ENCODE peak calls at places on chromosomes 12 and 14, in five cellular contexts. One of them, this sample, is unnamed. For H3K4me1, the result is how much of the 10 kb centered on the place peaks cover.

GRCh38 chr12:27822076-27822712 is 42.2 kb upstream of the MANSC4 start:
- DNase-seq in trophoblast cell: peak
- DNase-seq in CD4-positive, CD25-positive, alpha-beta regulatory T cell: peak
- DNase-seq in cardiac muscle cell: peak
- DNase-seq in pancreas: no peak
- DNase-seq in this sample: no peak

GRCh38 chr12:32666510-32666909 is 12.6 kb upstream of the DNM1L start:
- DNase-seq in CD4-positive, CD25-positive, alpha-beta regulatory T cell: no peak
- DNase-seq in trophoblast cell: no peak
- DNase-seq in cardiac muscle cell: peak
- DNase-seq in pancreas: no peak
- DNase-seq in this sample: no peak

GRCh38 chr12:2384533-2385328 is 331.9 kb downstream of the CACNA1C start:
- DNase-seq in trophoblast cell: no peak
- DNase-seq in CD4-positive, CD25-positive, alpha-beta regulatory T cell: no peak
- DNase-seq in pancreas: no peak
- DNase-seq in cardiac muscle cell: peak
- DNase-seq in this sample: no peak

GRCh38 chr14:59283380-59283779 is 94.9 kb downstream of the DAAM1 start:
- DNase-seq in pancreas: no peak
- DNase-seq in cardiac muscle cell: peak
- DNase-seq in CD4-positive, CD25-positive, alpha-beta regulatory T cell: no peak
- DNase-seq in trophoblast cell: no peak
- DNase-seq in this sample: no peak

GRCh38 chr12:68367903-68368302 is 35.7 kb upstream of the MDM1 start:
- DNase-seq in cardiac muscle cell: peak
- DNase-seq in pancreas: no peak
- DNase-seq in trophoblast cell: no peak
- DNase-seq in CD4-positive, CD25-positive, alpha-beta regulatory T cell: no peak
- DNase-seq in this sample: no peak

GRCh38 chr12:34392741-34393085 is 370.4 kb downstream of the ALG10 start:
- DNase-seq in pancreas: peak
- DNase-seq in CD4-positive, CD25-positive, alpha-beta regulatory T cell: no peak
- DNase-seq in trophoblast cell: no peak
- DNase-seq in cardiac muscle cell: no peak
- DNase-seq in this sample: no peak

GRCh38 chr12:116881867-116882507 is 746 bp upstream of the HRK start:
- DNase-seq in CD4-positive, CD25-positive, alpha-beta regulatory T cell: no peak
- DNase-seq in cardiac muscle cell: no peak
- DNase-seq in trophoblast cell: no peak
- DNase-seq in pancreas: no peak
- DNase-seq in this sample: no peak

GRCh38 chr14:20460458-20461229 is 590 bp downstream of the PIP4P1 start:
- DNase-seq in CD4-positive, CD25-positive, alpha-beta regulatory T cell: peak
- DNase-seq in cardiac muscle cell: no peak
- DNase-seq in pancreas: no peak
- DNase-seq in trophoblast cell: peak
- DNase-seq in this sample: peak

GRCh38 chr12:6372403-6373003 is 2.9 kb downstream of the SCNN1A start:
- DNase-seq in cardiac muscle cell: peak
- DNase-seq in pancreas: no peak
- DNase-seq in trophoblast cell: peak
- DNase-seq in CD4-positive, CD25-positive, alpha-beta regulatory T cell: peak
- DNase-seq in this sample: peak

GRCh38 chr12:48765753-48766162 is 23.1 kb downstream of the ADCY6 start:
- DNase-seq in cardiac muscle cell: peak
- DNase-seq in pancreas: no peak
- DNase-seq in trophoblast cell: no peak
- DNase-seq in CD4-positive, CD25-positive, alpha-beta regulatory T cell: peak
- DNase-seq in this sample: no peak

GRCh38 chr14:68733086-68733621 is 59.7 kb downstream of the ZFP36L1 start:
- DNase-seq in cardiac muscle cell: peak
- DNase-seq in pancreas: no peak
- DNase-seq in trophoblast cell: peak
- DNase-seq in CD4-positive, CD25-positive, alpha-beta regulatory T cell: peak
- DNase-seq in this sample: no peak

GRCh38 chr12:65384240-65384639 is 105.8 kb downstream of the MSRB3 start:
- DNase-seq in cardiac muscle cell: no peak
- DNase-seq in CD4-positive, CD25-positive, alpha-beta regulatory T cell: no peak
- DNase-seq in pancreas: no peak
- DNase-seq in trophoblast cell: no peak
- DNase-seq in this sample: no peak

GRCh38 chr12:14577344-14577743 is 9.7 kb upstream of the PLBD1 start:
- DNase-seq in pancreas: no peak
- DNase-seq in CD4-positive, CD25-positive, alpha-beta regulatory T cell: peak
- DNase-seq in cardiac muscle cell: peak
- DNase-seq in trophoblast cell: no peak
- DNase-seq in this sample: no peak

GRCh38 chr14:47919994-47920393 is 244.6 kb upstream of the MDGA2 start:
- DNase-seq in cardiac muscle cell: no peak
- DNase-seq in trophoblast cell: no peak
- DNase-seq in pancreas: no peak
- DNase-seq in CD4-positive, CD25-positive, alpha-beta regulatory T cell: no peak
- DNase-seq in this sample: no peak

GRCh38 chr14:67240168-67240932 is 885 bp upstream of the PALS1 start:
- DNase-seq in CD4-positive, CD25-positive, alpha-beta regulatory T cell: peak
- DNase-seq in cardiac muscle cell: peak
- DNase-seq in trophoblast cell: peak
- DNase-seq in pancreas: peak
- DNase-seq in this sample: peak

GRCh38 chr12:76876696-76877229 is 2.1 kb downstream of the CSRP2 start:
- DNase-seq in CD4-positive, CD25-positive, alpha-beta regulatory T cell: no peak
- DNase-seq in pancreas: no peak
- DNase-seq in cardiac muscle cell: no peak
- DNase-seq in trophoblast cell: peak
- DNase-seq in this sample: no peak

GRCh38 chr12:39613525-39613924 is 6.1 kb downstream of the ABCD2 start:
- DNase-seq in CD4-positive, CD25-positive, alpha-beta regulatory T cell: no peak
- DNase-seq in pancreas: no peak
- DNase-seq in trophoblast cell: no peak
- DNase-seq in cardiac muscle cell: no peak
- DNase-seq in this sample: no peak

GRCh38 chr12:106655577-106655976 is 72.8 kb downstream of the RFX4 start:
- DNase-seq in CD4-positive, CD25-positive, alpha-beta regulatory T cell: no peak
- DNase-seq in trophoblast cell: no peak
- DNase-seq in cardiac muscle cell: no peak
- DNase-seq in pancreas: no peak
- DNase-seq in this sample: no peak

GRCh38 chr12:53786411-53786810 is 34.6 kb upstream of the CISTR start:
- DNase-seq in trophoblast cell: no peak
- DNase-seq in pancreas: peak
- DNase-seq in CD4-positive, CD25-positive, alpha-beta regulatory T cell: no peak
- DNase-seq in cardiac muscle cell: no peak
- DNase-seq in this sample: no peak

GRCh38 chr12:112870267-112870980 is 36.3 kb upstream of the OAS1 start:
- DNase-seq in pancreas: no peak
- DNase-seq in CD4-positive, CD25-positive, alpha-beta regulatory T cell: no peak
- DNase-seq in trophoblast cell: no peak
- DNase-seq in cardiac muscle cell: no peak
- DNase-seq in this sample: no peak

GRCh38 chr14:61435563-61436337 is 114.4 kb downstream of the PRKCH start:
- DNase-seq in pancreas: no peak
- DNase-seq in CD4-positive, CD25-positive, alpha-beta regulatory T cell: no peak
- DNase-seq in trophoblast cell: no peak
- DNase-seq in cardiac muscle cell: peak
- DNase-seq in this sample: no peak

GRCh38 chr14:50562841-50563240 is 2.9 kb downstream of the ATL1 start:
- DNase-seq in CD4-positive, CD25-positive, alpha-beta regulatory T cell: no peak
- DNase-seq in pancreas: no peak
- DNase-seq in cardiac muscle cell: no peak
- DNase-seq in trophoblast cell: no peak
- DNase-seq in this sample: no peak

GRCh38 chr14:90693413-90693812 is 122.8 kb downstream of the TTC7B start:
- DNase-seq in trophoblast cell: no peak
- DNase-seq in CD4-positive, CD25-positive, alpha-beta regulatory T cell: no peak
- DNase-seq in pancreas: no peak
- DNase-seq in cardiac muscle cell: no peak
- DNase-seq in this sample: no peak

GRCh38 chr12:58529897-58530296 is 390.4 kb downstream of the LRIG3 start:
- DNase-seq in pancreas: no peak
- DNase-seq in cardiac muscle cell: peak
- DNase-seq in trophoblast cell: no peak
- DNase-seq in CD4-positive, CD25-positive, alpha-beta regulatory T cell: no peak
- DNase-seq in this sample: no peak

GRCh38 chr14:52590318-52590717 is 37.7 kb downstream of the GPR137C start:
- DNase-seq in cardiac muscle cell: no peak
- DNase-seq in CD4-positive, CD25-positive, alpha-beta regulatory T cell: no peak
- DNase-seq in trophoblast cell: no peak
- DNase-seq in pancreas: no peak
- DNase-seq in this sample: no peak

GRCh38 chr12:78887008-78887407 is 22.4 kb downstream of the SYT1 start:
- DNase-seq in trophoblast cell: no peak
- DNase-seq in pancreas: no peak
- DNase-seq in CD4-positive, CD25-positive, alpha-beta regulatory T cell: no peak
- DNase-seq in cardiac muscle cell: peak
- DNase-seq in this sample: no peak

GRCh38 chr12:8065991-8066594 is at the start of gene C3AR1:
- DNase-seq in pancreas: no peak
- DNase-seq in trophoblast cell: no peak
- DNase-seq in cardiac muscle cell: peak
- DNase-seq in CD4-positive, CD25-positive, alpha-beta regulatory T cell: peak
- DNase-seq in this sample: no peak

GRCh38 chr14:39055786-39056474 is 47.1 kb downstream of the SEC23A start:
- DNase-seq in trophoblast cell: no peak
- DNase-seq in CD4-positive, CD25-positive, alpha-beta regulatory T cell: peak
- DNase-seq in cardiac muscle cell: no peak
- DNase-seq in pancreas: no peak
- DNase-seq in this sample: no peak

GRCh38 chr12:53048780-53049401 is 974 bp upstream of the TNS2 start:
- DNase-seq in CD4-positive, CD25-positive, alpha-beta regulatory T cell: no peak
- DNase-seq in pancreas: peak
- DNase-seq in trophoblast cell: no peak
- DNase-seq in cardiac muscle cell: peak
- DNase-seq in this sample: no peak

GRCh38 chr12:41724216-41724615 is 420.5 kb downstream of the GXYLT1 start:
- DNase-seq in cardiac muscle cell: no peak
- DNase-seq in trophoblast cell: no peak
- DNase-seq in CD4-positive, CD25-positive, alpha-beta regulatory T cell: no peak
- DNase-seq in pancreas: no peak
- DNase-seq in this sample: no peak

GRCh38 chr14:65296402-65296801 is 116.1 kb upstream of the FUT8 start:
- DNase-seq in CD4-positive, CD25-positive, alpha-beta regulatory T cell: no peak
- DNase-seq in pancreas: no peak
- DNase-seq in trophoblast cell: no peak
- DNase-seq in cardiac muscle cell: peak
- DNase-seq in this sample: no peak

GRCh38 chr14:103600503-103600902 is 28.5 kb upstream of the KLC1 start:
- DNase-seq in trophoblast cell: peak
- DNase-seq in CD4-positive, CD25-positive, alpha-beta regulatory T cell: no peak
- DNase-seq in cardiac muscle cell: no peak
- DNase-seq in pancreas: no peak
- DNase-seq in this sample: no peak

GRCh38 chr12:40892528-40892927 is 200.3 kb downstream of the CNTN1 start:
- DNase-seq in cardiac muscle cell: no peak
- DNase-seq in CD4-positive, CD25-positive, alpha-beta regulatory T cell: no peak
- DNase-seq in trophoblast cell: no peak
- DNase-seq in pancreas: no peak
- DNase-seq in this sample: no peak

GRCh38 chr14:38121280-38121679 is 86.4 kb upstream of the SSTR1 start:
- DNase-seq in trophoblast cell: no peak
- DNase-seq in CD4-positive, CD25-positive, alpha-beta regulatory T cell: no peak
- DNase-seq in pancreas: no peak
- DNase-seq in cardiac muscle cell: no peak
- DNase-seq in this sample: no peak

DNA sequence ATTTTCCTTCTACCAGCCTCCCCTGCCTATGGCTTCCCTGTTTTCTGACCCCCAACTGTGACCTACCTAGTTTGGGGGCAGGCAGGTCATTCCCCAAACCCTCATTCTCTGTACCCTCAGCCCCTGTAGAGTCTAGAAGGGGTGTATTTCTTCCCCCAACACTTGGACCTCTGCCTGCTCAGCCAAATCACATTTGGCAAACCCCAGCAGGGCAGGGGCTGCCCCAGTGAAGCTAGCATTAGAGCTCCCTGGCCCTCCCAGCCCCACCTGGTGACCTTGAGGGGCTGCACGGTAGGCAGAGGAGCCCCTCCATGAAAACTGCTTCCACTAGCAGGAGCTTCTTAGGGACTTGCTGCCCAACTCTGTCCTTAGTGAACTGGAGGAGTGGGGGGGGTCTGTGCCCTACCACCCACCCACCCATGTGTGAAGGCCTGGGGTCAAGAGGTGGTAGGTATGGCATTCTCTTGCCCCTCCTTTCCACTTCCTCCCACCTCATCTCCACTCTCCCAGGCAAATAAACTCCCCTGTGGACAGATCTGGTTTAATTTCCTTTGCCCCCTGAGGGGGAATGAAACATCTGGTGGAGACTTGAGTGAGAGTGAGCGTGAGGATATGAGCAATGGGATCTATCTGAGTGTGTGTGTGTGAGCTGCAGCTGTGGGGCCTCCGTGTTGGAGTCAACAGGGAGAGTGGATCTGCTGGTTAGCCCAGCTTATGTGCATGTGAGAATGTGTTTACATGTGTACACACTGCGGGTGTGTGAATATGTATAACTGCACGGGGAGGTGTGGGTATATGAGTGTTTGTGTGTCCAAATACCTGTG is 1.6 kb downstream of the NXPH4 start:
- DNase-seq in CD4-positive, CD25-positive, alpha-beta regulatory T cell: no peak
- DNase-seq in trophoblast cell: no peak
- DNase-seq in pancreas: no peak
- DNase-seq in cardiac muscle cell: no peak
- DNase-seq in this sample: no peak
- H3K4me1 ChIP-seq in CD4-positive, CD25-positive, alpha-beta regulatory T cell: under half
- H3K4me1 ChIP-seq in trophoblast cell: under half
- H3K4me1 ChIP-seq in pancreas: under half
- H3K4me1 ChIP-seq in cardiac muscle cell: under half
- H3K4me1 ChIP-seq in this sample: under half

GRCh38 chr14:24186831-24187537 is 1.6 kb downstream of the IPO4 start:
- DNase-seq in pancreas: no peak
- DNase-seq in trophoblast cell: no peak
- DNase-seq in CD4-positive, CD25-positive, alpha-beta regulatory T cell: no peak
- DNase-seq in cardiac muscle cell: no peak
- DNase-seq in this sample: no peak
- H3K4me3 ChIP-seq in pancreas: no peak
- H3K4me3 ChIP-seq in trophoblast cell: no peak
- H3K4me3 ChIP-seq in CD4-positive, CD25-positive, alpha-beta regulatory T cell: peak
- H3K4me3 ChIP-seq in cardiac muscle cell: no peak
- H3K4me3 ChIP-seq in this sample: no peak

GRCh38 chr14:54669759-54670630 is 103.1 kb downstream of the SAMD4A start:
- DNase-seq in trophoblast cell: no peak
- DNase-seq in pancreas: no peak
- DNase-seq in cardiac muscle cell: peak
- DNase-seq in CD4-positive, CD25-positive, alpha-beta regulatory T cell: peak
- DNase-seq in this sample: no peak
- H3K4me1 ChIP-seq in trophoblast cell: under half
- H3K4me1 ChIP-seq in pancreas: under half
- H3K4me1 ChIP-seq in cardiac muscle cell: half or more
- H3K4me1 ChIP-seq in CD4-positive, CD25-positive, alpha-beta regulatory T cell: under half
- H3K4me1 ChIP-seq in this sample: under half

GRCh38 chr14:48925184-48925583 is 661.0 kb downstream of the RPS29 start:
- DNase-seq in trophoblast cell: no peak
- DNase-seq in pancreas: no peak
- DNase-seq in CD4-positive, CD25-positive, alpha-beta regulatory T cell: no peak
- DNase-seq in cardiac muscle cell: no peak
- DNase-seq in this sample: no peak
- H3K4me3 ChIP-seq in trophoblast cell: no peak
- H3K4me3 ChIP-seq in pancreas: no peak
- H3K4me3 ChIP-seq in CD4-positive, CD25-positive, alpha-beta regulatory T cell: no peak
- H3K4me3 ChIP-seq in cardiac muscle cell: no peak
- H3K4me3 ChIP-seq in this sample: no peak